ENCODE peak calls at places on chromosomes 3 and 15, in five cellular contexts. W, U, P, B and E are unnamed samples.

GRCh38 chr15:94324117-94324826 is 92.9 kb downstream of the MCTP2 start:
- DNase-seq in W (peak), U (no peak), P (peak), B (peak), E (peak)

GRCh38 chr3:68129065-68129464 is 474.7 kb upstream of the SUCLG2 start:
- DNase-seq in W (no peak), U (no peak), P (no peak), B (no peak), E (no peak)

GRCh38 chr3:149339931-149340309 is 6.5 kb upstream of the TM4SF18 start:
- DNase-seq in W (peak), U (no peak), P (no peak), B (peak), E (peak)

GRCh38 chr3:150385296-150386242 is 22.5 kb upstream of the TSC22D2 start:
- DNase-seq in W (no peak), U (no peak), P (no peak), B (no peak), E (no peak)

GRCh38 chr3:145776782-145777408 is 384.1 kb downstream of the PLOD2 start:
- DNase-seq in W (peak), U (no peak), P (peak), B (peak), E (peak)

GRCh38 chr3:33803252-33803651 is 4.8 kb downstream of the PDCD6IP start:
- DNase-seq in W (no peak), U (no peak), P (no peak), B (no peak), E (no peak)

GRCh38 chr3:182738583-182739514 is 54.5 kb upstream of the ATP11B start:
- DNase-seq in W (peak), U (no peak), P (no peak), B (no peak), E (no peak)

GRCh38 chr15:43268111-43269105 is 1.7 kb upstream of the TGM5 start:
- DNase-seq in W (no peak), U (no peak), P (no peak), B (no peak), E (no peak)

GRCh38 chr3:145815707-145816413 is 345.1 kb downstream of the PLOD2 start:
- DNase-seq in W (no peak), U (no peak), P (no peak), B (no peak), E (no peak)

GRCh38 chr3:184134746-184135148 is 411 bp upstream of the EIF2B5 start:
- DNase-seq in W (no peak), U (no peak), P (no peak), B (no peak), E (no peak)

GRCh38 chr15:91445701-91446100 is 345.6 kb downstream of the SV2B start:
- DNase-seq in W (peak), U (no peak), P (no peak), B (no peak), E (no peak)

GRCh38 chr15:82647045-82647834 is at the start of gene CPEB1:
- DNase-seq in W (no peak), U (peak), P (no peak), B (no peak), E (no peak)

GRCh38 chr3:57985977-57986246 is 22.3 kb upstream of the FLNB start:
- DNase-seq in W (no peak), U (no peak), P (no peak), B (no peak), E (no peak)

GRCh38 chr15:74605810-74606179 is 9.8 kb upstream of the CLK3 start:
- DNase-seq in W (no peak), U (no peak), P (no peak), B (no peak), E (no peak)

GRCh38 chr15:87816016-87816415 is 440.5 kb downstream of the NTRK3 start:
- DNase-seq in W (peak), U (no peak), P (no peak), B (no peak), E (no peak)